ENCODE peak calls at places on chromosomes 11 and 22, in six cellular contexts. P is AG04450; R is activated CD4-positive, alpha-beta memory T cell treated with anti-CD3 and anti-CD28 coated beads, Interleukin-2, amount 10 ng/mL, durations not matched to agents 7 days and 5 days; C is EL; X is KG1; L is posterior vena cava. I is an unnamed sample.

GRCh38 chr11:63445720-63446119 is 45.2 kb downstream of the PLAAT5 start:
- DNase-seq in P (no peak), R (no peak), C (peak; percentile 20), X (no peak), L (no peak), I (peak; percentile 71)

GRCh38 chr22:23291806-23292452 is 111.6 kb downstream of the BCR start:
- DNase-seq in P (no peak), R (no peak), C (no peak), X (no peak), L (no peak), I (no peak)

GRCh38 chr11:115552151-115552550 is 47.9 kb upstream of the CADM1 start:
- DNase-seq in P (no peak), R (no peak), C (no peak), X (no peak), L (no peak), I (no peak)

GRCh38 chr22:18075101-18075730 is 2.6 kb upstream of the PEX26 start:
- DNase-seq in P (no peak), R (no peak), C (no peak), X (no peak), L (no peak), I (no peak)

GRCh38 chr11:58769308-58769707 is 37.6 kb upstream of the GLYAT start:
- DNase-seq in P (no peak), R (no peak), C (no peak), X (no peak), L (no peak), I (no peak)

GRCh38 chr22:42022162-42022847 is 23.7 kb downstream of the WBP2NL start:
- DNase-seq in P (no peak), R (peak; percentile 31), C (no peak), X (no peak), L (no peak), I (no peak)

GRCh38 chr11:68798221-68798813 is 43.4 kb downstream of the CPT1A start:
- DNase-seq in P (no peak), R (peak; percentile 34), C (peak; percentile 15), X (no peak), L (no peak), I (no peak)

GRCh38 chr22:35312198-35313059 is 12.7 kb downstream of the TOM1 start:
- DNase-seq in P (no peak), R (no peak), C (peak; percentile 78), X (no peak), L (peak; percentile 38), I (peak; percentile 72)

GRCh38 chr22:48892571-48893287 is 934.9 kb downstream of the BRD1 start:
- DNase-seq in P (no peak), R (no peak), C (no peak), X (no peak), L (peak; percentile 47), I (no peak)

GRCh38 chr22:38830026-38830844 is 13.6 kb downstream of the NPTXR start:
- DNase-seq in P (no peak), R (no peak), C (no peak), X (no peak), L (no peak), I (no peak)

GRCh38 chr11:61814958-61815789 is 1.6 kb downstream of the FADS1 start:
- DNase-seq in P (peak; percentile 91), R (peak; percentile 71), C (peak; percentile 98), X (peak; percentile 65), L (peak; percentile 99), I (peak; percentile 74)

GRCh38 chr11:128854801-128855200 is 12.3 kb downstream of the KCNJ1 start:
- DNase-seq in P (no peak), R (no peak), C (no peak), X (no peak), L (no peak), I (no peak)